ENCODE peak calls at places on chromosomes 4 and X, in four cellular contexts. X is body of pancreas; S is CD8-positive, alpha-beta T cell; U is NB4. F is an unnamed sample.

GRCh38 chrX:568341-568740 is 62.2 kb upstream of the SHOX start:
- DNase-seq in X (no peak), S (no peak), U (no peak), F (no peak)

GRCh38 chr4:8340721-8341680 is 71.4 kb downstream of the HTRA3 start:
- DNase-seq in X (peak), S (no peak), U (no peak), F (no peak)

GRCh38 chr4:147950261-147950660 is 218.4 kb downstream of the ARHGAP10 start:
- DNase-seq in X (no peak), S (no peak), U (no peak), F (no peak)

GRCh38 chrX:132924426-132924825 is 34.0 kb downstream of the HS6ST2 start:
- DNase-seq in X (no peak), S (no peak), U (no peak), F (no peak)

GRCh38 chr4:150518559-150518958 is 63.4 kb upstream of the MAB21L2 start:
- DNase-seq in X (no peak), S (no peak), U (no peak), F (no peak)

GRCh38 chr4:64271601-64272081 is 137.6 kb downstream of the TECRL start:
- DNase-seq in X (no peak), S (no peak), U (peak), F (no peak)

GRCh38 chr4:16077786-16078185 is 6.0 kb downstream of the PROM1 start:
- DNase-seq in X (no peak), S (no peak), U (no peak), F (no peak)

GRCh38 chr4:53925050-53925605 is 139.3 kb downstream of the CHIC2 start:
- DNase-seq in X (no peak), S (no peak), U (no peak), F (no peak)

GRCh38 chrX:17459008-17459407 is 84.0 kb downstream of the NHS start:
- DNase-seq in X (peak), S (no peak), U (no peak), F (no peak)

GRCh38 chr4:99468891-99469290 is 33.7 kb upstream of the ADH7 start:
- DNase-seq in X (no peak), S (no peak), U (no peak), F (no peak)

GRCh38 chr4:8829584-8829983 is 42.1 kb downstream of the HMX1 start:
- DNase-seq in X (no peak), S (no peak), U (no peak), F (no peak)

GRCh38 chrX:105018865-105019264 is 201.6 kb downstream of the TEX13A start:
- DNase-seq in X (peak), S (no peak), U (no peak), F (no peak)

GRCh38 chr4:89674876-89675459 is 162.0 kb downstream of the SNCA start:
- DNase-seq in X (no peak), S (no peak), U (no peak), F (no peak)

GRCh38 chrX:38105216-38105725 is 98.9 kb downstream of the SYTL5 start:
- DNase-seq in X (no peak), S (no peak), U (no peak), F (no peak)

GRCh38 chr4:40157444-40157843 is 39.4 kb upstream of the RHOH start:
- DNase-seq in X (no peak), S (no peak), U (peak), F (no peak)

GRCh38 chr4:136412708-136413107 is 1119.6 kb downstream of the PCDH18 start:
- DNase-seq in X (no peak), S (no peak), U (peak), F (no peak)

GRCh38 chr4:184267206-184267608 is 49.5 kb upstream of the ENPP6 start:
- DNase-seq in X (no peak), S (no peak), U (no peak), F (no peak)

GRCh38 chrX:114962209-114962608 is 55.2 kb downstream of the IL13RA2 start:
- DNase-seq in X (no peak), S (no peak), U (no peak), F (no peak)

GRCh38 chr4:39312821-39313220 is 53.3 kb downstream of the RFC1 start:
- DNase-seq in X (no peak), S (no peak), U (no peak), F (no peak)

GRCh38 chr4:61541474-61541873 is 341.3 kb downstream of the ADGRL3 start:
- DNase-seq in X (no peak), S (no peak), U (no peak), F (no peak)

GRCh38 chrX:54807524-54808108 is at the start of gene MAGED2:
- DNase-seq in X (peak), S (peak), U (peak), F (no peak)

GRCh38 chr4:173528378-173529321 is 1.4 kb downstream of the HAND2 start:
- DNase-seq in X (no peak), S (no peak), U (no peak), F (no peak)

GRCh38 chrX:41665676-41666075 is 23.1 kb upstream of the GPR34 start:
- DNase-seq in X (no peak), S (no peak), U (no peak), F (no peak)

GRCh38 chrX:10545882-10546281 is 74.5 kb downstream of the MID1 start:
- DNase-seq in X (no peak), S (no peak), U (no peak), F (no peak)

GRCh38 chr4:85780664-85781063 is 305.7 kb downstream of the ARHGAP24 start:
- DNase-seq in X (no peak), S (no peak), U (no peak), F (no peak)

GRCh38 chr4:174192943-174193342 is 90.5 kb downstream of the FBXO8 start:
- DNase-seq in X (no peak), S (no peak), U (no peak), F (no peak)

GRCh38 chr4:107740381-107740780 is 20.3 kb upstream of the PAPSS1 start:
- DNase-seq in X (no peak), S (no peak), U (peak), F (no peak)

GRCh38 chr4:103307479-103308042 is 109.4 kb upstream of the CENPE start:
- DNase-seq in X (no peak), S (no peak), U (no peak), F (no peak)

GRCh38 chr4:5959221-5959982 is 58.8 kb downstream of the C4orf50 start:
- DNase-seq in X (no peak), S (no peak), U (no peak), F (no peak)

GRCh38 chr4:151458148-151458547 is 49.2 kb downstream of the FHIP1A start:
- DNase-seq in X (peak), S (no peak), U (no peak), F (no peak)

GRCh38 chr4:7861440-7861881 is 78.2 kb downstream of the AFAP1 start:
- DNase-seq in X (no peak), S (no peak), U (no peak), F (no peak)

GRCh38 chrX:2492536-2493218 is 8.1 kb downstream of the DHRSX start:
- DNase-seq in X (peak), S (no peak), U (no peak), F (no peak)

GRCh38 chrX:25156323-25156722 is 140.6 kb upstream of the ARX start:
- DNase-seq in X (no peak), S (no peak), U (no peak), F (no peak)

GRCh38 chr4:190014771-190015537 is 12.1 kb downstream of the FRG2 start:
- DNase-seq in X (no peak), S (no peak), U (no peak), F (no peak)

GRCh38 chrX:53223955-53224859 is 800 bp downstream of the KDM5C start:
- DNase-seq in X (no peak), S (no peak), U (no peak), F (no peak)

GRCh38 chr4:155999743-156000142 is 46.1 kb upstream of the CTSO start:
- DNase-seq in X (no peak), S (no peak), U (no peak), F (no peak)

DNA sequence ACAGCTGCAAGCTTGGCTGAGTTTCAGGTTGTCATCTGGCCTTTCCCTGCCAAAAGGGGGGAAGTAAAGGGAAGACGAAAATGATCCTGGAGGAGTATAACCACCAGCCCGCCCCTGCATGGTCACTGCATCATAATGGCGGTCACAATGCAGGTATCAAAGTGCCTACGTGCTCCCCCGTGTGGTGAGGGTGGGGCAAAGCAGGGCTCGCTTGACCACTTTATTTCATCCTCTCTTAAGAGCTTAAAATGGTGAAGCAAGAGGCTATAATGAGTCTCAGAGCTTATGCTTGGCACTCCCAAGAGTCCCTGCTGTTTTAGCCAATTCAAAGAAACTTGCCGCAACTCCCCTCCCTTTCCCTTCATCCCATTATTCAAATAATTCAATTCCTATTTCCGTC is 105.6 kb downstream of the APOOL start:
- DNase-seq in X (peak), S (no peak), U (peak), F (no peak)
- TF ChIP-seq CTCF in X (peak), S (no peak), U (peak), F (no peak)

GRCh38 chr4:165351359-165352130 is 24.1 kb downstream of the MSMO1 start:
- DNase-seq in X (no peak), S (no peak), U (peak), F (no peak)
- TF ChIP-seq CTCF in X (no peak), S (no peak), U (peak), F (no peak)

GRCh38 chr4:182240161-182241130 is 2.8 kb upstream of the TENM3 start:
- DNase-seq in X (peak), S (no peak), U (no peak), F (no peak)
- TF ChIP-seq CTCF in X (no peak), S (no peak), U (no peak), F (no peak)

DNA sequence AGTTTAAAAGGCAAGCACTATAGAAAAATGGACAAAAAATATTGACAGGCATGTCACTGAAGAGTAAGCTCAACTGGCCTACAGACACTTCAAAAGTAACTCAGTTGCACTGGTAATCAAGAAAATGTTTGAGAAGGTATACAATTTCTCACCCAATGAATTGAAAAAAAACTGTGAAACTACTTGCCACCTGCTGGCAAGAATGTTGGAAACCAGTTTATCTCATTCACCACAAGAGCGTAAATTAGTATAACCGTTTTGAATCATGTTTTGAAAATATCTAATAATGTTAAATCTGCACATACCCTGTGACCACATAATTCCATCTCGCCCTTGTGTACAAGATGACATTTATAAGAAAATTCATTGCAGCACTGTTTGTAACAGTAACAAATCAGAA is 31.7 kb downstream of the TXK start:
- DNase-seq in X (no peak), S (no peak), U (no peak), F (no peak)
- TF ChIP-seq CTCF in X (no peak), S (no peak), U (peak), F (no peak)

F was measured in CD14-positive monocyte.